ENCODE peak calls at places on chromosome 1, in four cellular contexts. R is SK-N-SH, H is H1, E is suprapubic skin. X is an unnamed sample.
A peak's percentile ranks its signal among the peaks of the same experiment; 100 is the strongest.

GRCh38 chr1:154686507-154686906 is 78.5 kb upstream of the ADAR start:
- DNase-seq in R (peak; percentile 27), H (no peak), E (no peak), X (no peak)

GRCh38 chr1:79899914-79900313 is 893.4 kb upstream of the ADGRL4 start:
- DNase-seq in R (no peak), H (no peak), E (no peak), X (no peak)

GRCh38 chr1:16006552-16007485 is 2.8 kb downstream of the SRARP start:
- DNase-seq in R (no peak), H (no peak), E (no peak), X (no peak)

GRCh38 chr1:89089962-89090361 is 25.0 kb upstream of the GBP1 start:
- DNase-seq in R (peak; percentile 16), H (no peak), E (no peak), X (no peak)

GRCh38 chr1:193237381-193237978 is 51.1 kb upstream of the B3GALT2 start:
- DNase-seq in R (no peak), H (no peak), E (no peak), X (no peak)

GRCh38 chr1:46166521-46167462 is 8.1 kb upstream of the TSPAN1 start:
- DNase-seq in R (peak; percentile 14), H (peak; percentile 70), E (no peak), X (peak; percentile 41)

GRCh38 chr1:203117611-203118575 is 9.6 kb upstream of the ADORA1 start:
- DNase-seq in R (peak; percentile 95), H (peak; percentile 93), E (no peak), X (peak; percentile 72)

GRCh38 chr1:112701227-112702066 is 5.5 kb downstream of the RHOC start:
- DNase-seq in R (no peak), H (no peak), E (no peak), X (peak; percentile 25)

GRCh38 chr1:44855742-44856141 is 12.7 kb upstream of the PTCH2 start:
- DNase-seq in R (no peak), H (no peak), E (no peak), X (no peak)

GRCh38 chr1:5578690-5579089 is 413.5 kb downstream of the NPHP4 start:
- DNase-seq in R (no peak), H (peak; percentile 11), E (no peak), X (peak; percentile 8)
- TF ChIP-seq EP300 in R (no peak), H (no peak), E (no peak), X (no peak)

GRCh38 chr1:228781161-228781771 is 46.0 kb downstream of the RHOU start:
- DNase-seq in R (peak; percentile 50), H (no peak), E (no peak), X (no peak)
- TF ChIP-seq POLR2AphosphoS5 in R (no peak), H (no peak), E (no peak), X (no peak)

GRCh38 chr1:209673631-209674417 is 1.4 kb upstream of the G0S2 start:
- DNase-seq in R (no peak), H (no peak), E (no peak), X (no peak)
- TF ChIP-seq CTCF in R (no peak), H (no peak), E (no peak), X (no peak)

GRCh38 chr1:100642826-100643225 is 76.7 kb upstream of the VCAM1 start:
- DNase-seq in R (no peak), H (no peak), E (no peak), X (no peak)
- TF ChIP-seq EP300 in R (no peak), H (no peak), E (no peak), X (no peak)